ENCODE peak calls at places on chromosome 18, in ten cellular contexts. K, P, G, R, I, H, N, Z, V and X are unnamed samples.

GRCh38 chr18:55318864-55319516 is 269.0 kb downstream of the TCF4 start:
- DNase-seq in K (no peak), P (no peak), G (no peak), R (no peak), I (no peak), H (no peak), N (no peak), Z (no peak), V (no peak), X (peak; percentile 42)

GRCh38 chr18:48106498-48106897 is 176.0 kb upstream of the SMAD2 start:
- DNase-seq in K (no peak), P (no peak), G (no peak), R (no peak), I (no peak), H (no peak), N (no peak), Z (no peak), V (no peak), X (no peak)

GRCh38 chr18:46497129-46497528 is 159.9 kb downstream of the LOXHD1 start:
- DNase-seq in K (no peak), P (peak; percentile 21), G (no peak), R (no peak), I (peak; percentile 71), H (no peak), N (peak; percentile 40), Z (no peak), V (peak; percentile 55), X (no peak)

GRCh38 chr18:45940724-45941123 is 26.4 kb downstream of the EPG5 start:
- DNase-seq in K (no peak), P (peak; percentile 46), G (no peak), R (no peak), I (no peak), H (no peak), N (no peak), Z (no peak), V (no peak), X (no peak)

GRCh38 chr18:6775237-6775636 is 45.7 kb downstream of the ARHGAP28 start:
- DNase-seq in K (no peak), P (no peak), G (no peak), R (no peak), I (no peak), H (no peak), N (no peak), Z (no peak), V (no peak), X (no peak)

GRCh38 chr18:5106730-5107129 is 90.3 kb downstream of the AKAIN1 start:
- DNase-seq in K (no peak), P (no peak), G (peak; percentile 0), R (no peak), I (no peak), H (no peak), N (no peak), Z (no peak), V (no peak), X (no peak)

GRCh38 chr18:32553174-32553573 is 82.5 kb upstream of the GAREM1 start:
- DNase-seq in K (no peak), P (no peak), G (no peak), R (no peak), I (peak; percentile 6), H (no peak), N (no peak), Z (no peak), V (no peak), X (no peak)

GRCh38 chr18:42513416-42513815 is 558.4 kb downstream of the PIK3C3 start:
- DNase-seq in K (no peak), P (no peak), G (no peak), R (peak; percentile 23), I (no peak), H (no peak), N (no peak), Z (no peak), V (no peak), X (no peak)

GRCh38 chr18:48815581-48816324 is 135.0 kb downstream of the SMAD7 start:
- DNase-seq in K (peak; percentile 5), P (no peak), G (no peak), R (no peak), I (no peak), H (no peak), N (no peak), Z (no peak), V (peak; percentile 6), X (peak; percentile 41)

GRCh38 chr18:52826994-52827393 is 487.0 kb downstream of the DCC start:
- DNase-seq in K (no peak), P (no peak), G (no peak), R (no peak), I (no peak), H (no peak), N (no peak), Z (no peak), V (peak; percentile 30), X (no peak)

GRCh38 chr18:57095884-57096283 is 51.0 kb upstream of the BOD1L2 start:
- DNase-seq in K (no peak), P (no peak), G (no peak), R (no peak), I (no peak), H (no peak), N (peak; percentile 34), Z (no peak), V (peak; percentile 26), X (no peak)

GRCh38 chr18:28177828-28178635 is 1.1 kb upstream of the CDH2 start:
- DNase-seq in K (no peak), P (no peak), G (peak; percentile 66), R (peak; percentile 68), I (peak; percentile 82), H (peak; percentile 73), N (no peak), Z (no peak), V (peak; percentile 83), X (peak; percentile 58)
- TF ChIP-seq CTCF in K (no peak), P (no peak), G (no peak), R (no peak), I (no peak), H (no peak), N (no peak), Z (no peak), V (peak; percentile 13), X (peak; percentile 16)

DNA sequence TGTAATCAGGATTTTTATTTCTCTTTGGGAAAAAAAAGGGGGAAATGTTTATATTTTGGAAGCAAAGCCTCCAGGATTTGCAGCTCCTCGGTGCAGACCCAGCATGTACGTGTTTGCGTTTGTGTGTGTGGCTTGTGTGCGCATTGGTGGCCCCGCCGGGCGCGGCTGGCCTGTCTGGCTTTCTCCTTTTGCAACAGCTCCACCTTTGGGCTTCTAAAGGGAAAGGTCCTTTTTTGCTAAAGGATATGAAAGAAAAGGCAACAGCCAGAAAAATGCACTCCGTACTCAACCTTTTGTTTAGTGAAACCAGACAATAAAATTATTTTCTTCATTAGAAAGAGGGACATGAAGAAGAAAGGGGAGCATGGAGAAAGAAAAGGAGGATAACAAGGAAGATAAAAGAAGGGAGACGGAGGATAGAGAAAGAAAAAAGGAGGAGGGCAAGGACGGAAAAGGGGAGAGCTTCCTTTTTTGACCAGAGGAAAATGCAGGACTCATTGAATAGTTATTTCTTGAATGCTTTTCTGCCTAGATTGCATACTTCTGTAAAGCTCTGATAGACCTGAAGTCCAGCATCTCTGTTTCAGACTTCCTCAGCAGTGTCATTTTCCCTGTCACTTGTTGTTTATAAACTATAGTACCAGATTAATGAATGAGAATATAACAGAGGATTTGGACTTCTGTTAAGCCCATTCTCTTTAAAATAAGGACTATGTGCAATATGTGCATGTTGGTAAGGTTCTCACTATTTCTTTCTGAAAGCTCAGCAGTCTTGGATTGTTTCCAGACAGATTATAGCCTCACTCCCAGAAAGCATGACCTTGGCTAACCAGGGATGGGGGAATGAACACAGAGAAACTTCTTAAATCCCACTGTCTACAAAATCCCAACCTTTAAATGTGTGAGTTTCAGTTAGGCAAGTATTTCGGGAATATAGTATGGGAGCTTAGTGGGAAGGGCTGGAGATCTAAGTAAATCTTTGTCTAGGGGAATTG is 563.1 kb upstream of the PIK3C3 start:
- DNase-seq in K (peak; percentile 45), P (peak; percentile 12), G (peak; percentile 48), R (no peak), I (peak; percentile 85), H (peak; percentile 48), N (peak; percentile 53), Z (no peak), V (peak; percentile 74), X (peak; percentile 37)
- TF ChIP-seq CTCF in K (peak; percentile 37), P (peak; percentile 10), G (peak; percentile 35), R (peak; percentile 72), I (peak; percentile 78), H (peak; percentile 44), N (peak; percentile 58), Z (no peak), V (peak; percentile 87), X (peak; percentile 69)

GRCh38 chr18:75162978-75163377 is 46.0 kb downstream of the PTGR3 start:
- DNase-seq in K (no peak), P (no peak), G (no peak), R (no peak), I (no peak), H (no peak), N (no peak), Z (no peak), V (no peak), X (no peak)

GRCh38 chr18:75160315-75160714 is 48.6 kb downstream of the PTGR3 start:
- DNase-seq in K (no peak), P (no peak), G (no peak), R (no peak), I (no peak), H (no peak), N (no peak), Z (no peak), V (no peak), X (no peak)

GRCh38 chr18:75163736-75164135 is 45.2 kb downstream of the PTGR3 start:
- DNase-seq in K (no peak), P (no peak), G (no peak), R (no peak), I (no peak), H (no peak), N (no peak), Z (no peak), V (no peak), X (no peak)

GRCh38 chr18:75162467-75162866 is 46.5 kb downstream of the PTGR3 start:
- DNase-seq in K (no peak), P (no peak), G (peak; percentile 7), R (no peak), I (no peak), H (no peak), N (no peak), Z (no peak), V (no peak), X (peak; percentile 57)

GRCh38 chr18:75161629-75162028 is 47.3 kb downstream of the PTGR3 start:
- DNase-seq in K (no peak), P (no peak), G (peak; percentile 61), R (no peak), I (no peak), H (no peak), N (peak; percentile 81), Z (peak; percentile 39), V (no peak), X (no peak)
- TF ChIP-seq CTCF in K (peak; percentile 7), P (no peak), G (no peak), R (no peak), I (no peak), H (no peak), N (peak; percentile 25), Z (no peak), V (no peak), X (no peak)

DNA sequence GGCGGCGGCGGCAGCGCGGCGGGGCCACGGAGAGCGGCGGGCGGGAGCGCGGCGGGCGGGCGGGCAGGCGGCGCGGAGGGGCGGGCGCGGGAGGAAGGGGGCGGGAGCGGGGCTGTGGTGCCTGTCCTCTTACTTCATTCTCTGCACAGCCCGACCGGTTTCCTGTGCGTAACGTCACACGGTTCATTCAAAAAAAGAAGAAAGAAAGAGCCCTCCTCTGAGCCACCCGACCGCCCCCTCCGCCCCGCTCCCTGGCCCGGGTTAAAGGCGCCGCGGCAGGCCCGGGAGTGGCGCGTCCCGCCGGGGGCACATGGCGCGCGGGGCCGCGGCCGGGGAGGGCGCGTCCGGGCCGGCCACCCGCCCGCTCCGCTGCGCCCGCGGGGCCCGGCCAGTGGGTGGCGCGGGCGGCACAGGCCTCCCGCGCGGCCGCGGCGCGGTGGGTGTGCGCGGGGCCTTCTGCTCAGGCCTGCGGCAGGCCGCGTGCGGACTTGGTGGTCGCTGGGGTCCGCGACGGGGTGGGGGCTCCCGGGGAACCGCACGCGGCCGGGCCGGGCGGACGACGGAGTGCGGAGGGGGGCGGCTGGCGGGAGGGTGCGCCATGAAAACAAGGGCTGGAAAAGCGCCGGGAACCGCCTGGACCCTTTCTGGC is 596 bp upstream of the BCL2 start:
- DNase-seq in K (peak; percentile 85), P (peak; percentile 93), G (peak; percentile 60), R (peak; percentile 87), I (peak; percentile 83), H (peak; percentile 94), N (peak; percentile 92), Z (peak; percentile 90), V (peak; percentile 77), X (peak; percentile 55)
- TF ChIP-seq CTCF in K (no peak), P (peak; percentile 18), G (peak; percentile 33), R (no peak), I (no peak), H (no peak), N (no peak), Z (no peak), V (no peak), X (peak; percentile 15)